ENCODE peak calls at places on chromosomes 7 and 10, in six cellular contexts. One of them, this sample, is unnamed.

GRCh38 chr10:6407034-6407721 is 172.9 kb downstream of the PRKCQ start:
- DNase-seq in amygdala: no peak
- DNase-seq in activated CD4-positive, CD25-positive, alpha-beta regulatory T cell: no peak
- DNase-seq in stimulated activated naive CD4-positive, alpha-beta T cell: no peak
- DNase-seq in NCI-H1092: no peak
- DNase-seq in tibial artery: no peak
- DNase-seq in this sample: no peak

GRCh38 chr10:34526186-34526585 is 288.9 kb downstream of the PARD3 start:
- DNase-seq in amygdala: no peak
- DNase-seq in tibial artery: no peak
- DNase-seq in NCI-H1092: no peak
- DNase-seq in activated CD4-positive, CD25-positive, alpha-beta regulatory T cell: no peak
- DNase-seq in stimulated activated naive CD4-positive, alpha-beta T cell: no peak
- DNase-seq in this sample: no peak

GRCh38 chr7:129494041-129494440 is 8.3 kb upstream of the SMKR1 start:
- DNase-seq in tibial artery: no peak
- DNase-seq in amygdala: no peak
- DNase-seq in activated CD4-positive, CD25-positive, alpha-beta regulatory T cell: no peak
- DNase-seq in NCI-H1092: no peak
- DNase-seq in stimulated activated naive CD4-positive, alpha-beta T cell: no peak
- DNase-seq in this sample: no peak

GRCh38 chr10:3948843-3949242 is 163.8 kb upstream of the KLF6 start:
- DNase-seq in NCI-H1092: peak
- DNase-seq in stimulated activated naive CD4-positive, alpha-beta T cell: peak
- DNase-seq in amygdala: no peak
- DNase-seq in activated CD4-positive, CD25-positive, alpha-beta regulatory T cell: no peak
- DNase-seq in tibial artery: peak
- DNase-seq in this sample: no peak

GRCh38 chr7:100682228-100682741 is 8.7 kb downstream of the GNB2 start:
- DNase-seq in NCI-H1092: no peak
- DNase-seq in amygdala: no peak
- DNase-seq in tibial artery: no peak
- DNase-seq in stimulated activated naive CD4-positive, alpha-beta T cell: no peak
- DNase-seq in activated CD4-positive, CD25-positive, alpha-beta regulatory T cell: no peak
- DNase-seq in this sample: peak

GRCh38 chr10:23345861-23346260 is 1.3 kb upstream of the C10orf67 start:
- DNase-seq in stimulated activated naive CD4-positive, alpha-beta T cell: no peak
- DNase-seq in activated CD4-positive, CD25-positive, alpha-beta regulatory T cell: no peak
- DNase-seq in tibial artery: no peak
- DNase-seq in amygdala: no peak
- DNase-seq in NCI-H1092: no peak
- DNase-seq in this sample: no peak

GRCh38 chr10:95268438-95268837 is 22.4 kb downstream of the PDLIM1 start:
- DNase-seq in amygdala: no peak
- DNase-seq in tibial artery: peak
- DNase-seq in activated CD4-positive, CD25-positive, alpha-beta regulatory T cell: no peak
- DNase-seq in NCI-H1092: no peak
- DNase-seq in stimulated activated naive CD4-positive, alpha-beta T cell: no peak
- DNase-seq in this sample: no peak

GRCh38 chr10:31745612-31746376 is 182.8 kb downstream of the ARHGAP12 start:
- DNase-seq in stimulated activated naive CD4-positive, alpha-beta T cell: no peak
- DNase-seq in NCI-H1092: no peak
- DNase-seq in amygdala: no peak
- DNase-seq in activated CD4-positive, CD25-positive, alpha-beta regulatory T cell: no peak
- DNase-seq in tibial artery: no peak
- DNase-seq in this sample: no peak

GRCh38 chr10:108597031-108597430 is 1326.3 kb downstream of the XPNPEP1 start:
- DNase-seq in activated CD4-positive, CD25-positive, alpha-beta regulatory T cell: no peak
- DNase-seq in amygdala: no peak
- DNase-seq in tibial artery: no peak
- DNase-seq in NCI-H1092: no peak
- DNase-seq in stimulated activated naive CD4-positive, alpha-beta T cell: no peak
- DNase-seq in this sample: no peak

GRCh38 chr10:80168679-80169380 is 36.3 kb downstream of the PLAC9 start:
- DNase-seq in amygdala: no peak
- DNase-seq in NCI-H1092: no peak
- DNase-seq in tibial artery: no peak
- DNase-seq in activated CD4-positive, CD25-positive, alpha-beta regulatory T cell: no peak
- DNase-seq in stimulated activated naive CD4-positive, alpha-beta T cell: no peak
- DNase-seq in this sample: no peak

GRCh38 chr7:40866601-40867000 is 731.8 kb downstream of the SUGCT start:
- DNase-seq in NCI-H1092: no peak
- DNase-seq in amygdala: no peak
- DNase-seq in tibial artery: no peak
- DNase-seq in stimulated activated naive CD4-positive, alpha-beta T cell: no peak
- DNase-seq in activated CD4-positive, CD25-positive, alpha-beta regulatory T cell: no peak
- DNase-seq in this sample: no peak

GRCh38 chr10:123675811-123676210 is 9.7 kb downstream of the GPR26 start:
- DNase-seq in activated CD4-positive, CD25-positive, alpha-beta regulatory T cell: no peak
- DNase-seq in NCI-H1092: no peak
- DNase-seq in stimulated activated naive CD4-positive, alpha-beta T cell: no peak
- DNase-seq in amygdala: no peak
- DNase-seq in tibial artery: no peak
- DNase-seq in this sample: no peak

GRCh38 chr10:31262672-31263071 is 56.3 kb upstream of the ZEB1 start:
- DNase-seq in amygdala: no peak
- DNase-seq in NCI-H1092: no peak
- DNase-seq in activated CD4-positive, CD25-positive, alpha-beta regulatory T cell: no peak
- DNase-seq in stimulated activated naive CD4-positive, alpha-beta T cell: no peak
- DNase-seq in tibial artery: peak
- DNase-seq in this sample: no peak

GRCh38 chr10:60944159-60944909 is at the start of gene RHOBTB1:
- DNase-seq in stimulated activated naive CD4-positive, alpha-beta T cell: peak
- DNase-seq in activated CD4-positive, CD25-positive, alpha-beta regulatory T cell: no peak
- DNase-seq in amygdala: peak
- DNase-seq in NCI-H1092: peak
- DNase-seq in tibial artery: peak
- DNase-seq in this sample: peak

GRCh38 chr7:135798104-135798503 is 49.5 kb upstream of the FAM180A start:
- DNase-seq in stimulated activated naive CD4-positive, alpha-beta T cell: no peak
- DNase-seq in activated CD4-positive, CD25-positive, alpha-beta regulatory T cell: no peak
- DNase-seq in tibial artery: no peak
- DNase-seq in NCI-H1092: no peak
- DNase-seq in amygdala: no peak
- DNase-seq in this sample: no peak

GRCh38 chr7:98922392-98923107 is 44.2 kb downstream of the TRRAP start:
- DNase-seq in amygdala: no peak
- DNase-seq in activated CD4-positive, CD25-positive, alpha-beta regulatory T cell: no peak
- DNase-seq in tibial artery: no peak
- DNase-seq in NCI-H1092: no peak
- DNase-seq in stimulated activated naive CD4-positive, alpha-beta T cell: no peak
- DNase-seq in this sample: no peak

GRCh38 chr7:92634924-92635519 is 44.8 kb upstream of the FAM133B start:
- DNase-seq in amygdala: no peak
- DNase-seq in tibial artery: no peak
- DNase-seq in activated CD4-positive, CD25-positive, alpha-beta regulatory T cell: no peak
- DNase-seq in stimulated activated naive CD4-positive, alpha-beta T cell: no peak
- DNase-seq in NCI-H1092: no peak
- DNase-seq in this sample: no peak

GRCh38 chr10:12419279-12419847 is 70.0 kb downstream of the CAMK1D start:
- DNase-seq in stimulated activated naive CD4-positive, alpha-beta T cell: no peak
- DNase-seq in tibial artery: peak
- DNase-seq in amygdala: no peak
- DNase-seq in activated CD4-positive, CD25-positive, alpha-beta regulatory T cell: peak
- DNase-seq in NCI-H1092: no peak
- DNase-seq in this sample: no peak

GRCh38 chr10:48608279-48608681 is 3.4 kb upstream of the ARHGAP22 start:
- DNase-seq in activated CD4-positive, CD25-positive, alpha-beta regulatory T cell: no peak
- DNase-seq in tibial artery: no peak
- DNase-seq in NCI-H1092: peak
- DNase-seq in amygdala: no peak
- DNase-seq in stimulated activated naive CD4-positive, alpha-beta T cell: peak
- DNase-seq in this sample: no peak

GRCh38 chr7:30922596-30922995 is 10.9 kb downstream of the AQP1 start:
- DNase-seq in tibial artery: peak
- DNase-seq in NCI-H1092: no peak
- DNase-seq in amygdala: no peak
- DNase-seq in activated CD4-positive, CD25-positive, alpha-beta regulatory T cell: no peak
- DNase-seq in stimulated activated naive CD4-positive, alpha-beta T cell: no peak
- DNase-seq in this sample: no peak

GRCh38 chr7:155885162-155886160 is 73.2 kb upstream of the SHH start:
- DNase-seq in stimulated activated naive CD4-positive, alpha-beta T cell: no peak
- DNase-seq in tibial artery: no peak
- DNase-seq in NCI-H1092: no peak
- DNase-seq in activated CD4-positive, CD25-positive, alpha-beta regulatory T cell: no peak
- DNase-seq in amygdala: no peak
- DNase-seq in this sample: no peak

This sample was measured in nucleus accumbens.